ENCODE peak calls at places on chromosomes 3 and 15, in nine cellular contexts. V is GM23338, J is PC-3, P is neural progenitor cell, M is MM.1S, T is GM23248, B is OCI-LY7, N is SK-N-SH, U is HCT116. Z is an unnamed sample. For H3K4me1, the result is how much of the 10 kb centered on the place peaks cover.

GRCh38 chr15:48424076-48424475 is 92.8 kb downstream of the DUT start:
- DNase-seq in V (no peak), J (peak), P (no peak), M (no peak), T (peak), B (no peak), N (no peak), U (no peak), Z (no peak)

GRCh38 chr15:94943863-94944262 is 712.5 kb downstream of the MCTP2 start:
- DNase-seq in V (no peak), J (no peak), P (no peak), M (no peak), T (no peak), B (no peak), N (no peak), U (no peak), Z (no peak)

GRCh38 chr15:51966192-51966591 is 5.4 kb downstream of the LEO1 start:
- DNase-seq in V (no peak), J (no peak), P (no peak), M (no peak), T (no peak), B (no peak), N (no peak), U (no peak), Z (no peak)

GRCh38 chr3:10015476-10015904 is 10.7 kb upstream of the FANCD2 start:
- DNase-seq in V (no peak), J (peak), P (no peak), M (no peak), T (peak), B (no peak), N (no peak), U (no peak), Z (peak)

GRCh38 chr15:43370310-43370974 is 401 bp downstream of the ZSCAN29 start:
- DNase-seq in V (peak), J (no peak), P (peak), M (no peak), T (peak), B (no peak), N (peak), U (no peak), Z (peak)

GRCh38 chr3:182644013-182644412 is 149.3 kb upstream of the ATP11B start:
- DNase-seq in V (no peak), J (no peak), P (no peak), M (no peak), T (no peak), B (no peak), N (no peak), U (no peak), Z (no peak)

GRCh38 chr15:65646486-65646885 is 24.7 kb downstream of the SLC24A1 start:
- DNase-seq in V (no peak), J (no peak), P (no peak), M (no peak), T (no peak), B (no peak), N (no peak), U (no peak), Z (no peak)

GRCh38 chr3:129058441-129059194 is 2.0 kb upstream of the GP9 start:
- DNase-seq in V (peak), J (peak), P (no peak), M (peak), T (no peak), B (peak), N (no peak), U (no peak), Z (no peak)

GRCh38 chr3:178950676-178951075 is 120.9 kb downstream of the ZMAT3 start:
- DNase-seq in V (no peak), J (peak), P (no peak), M (no peak), T (no peak), B (no peak), N (no peak), U (no peak), Z (no peak)

DNA sequence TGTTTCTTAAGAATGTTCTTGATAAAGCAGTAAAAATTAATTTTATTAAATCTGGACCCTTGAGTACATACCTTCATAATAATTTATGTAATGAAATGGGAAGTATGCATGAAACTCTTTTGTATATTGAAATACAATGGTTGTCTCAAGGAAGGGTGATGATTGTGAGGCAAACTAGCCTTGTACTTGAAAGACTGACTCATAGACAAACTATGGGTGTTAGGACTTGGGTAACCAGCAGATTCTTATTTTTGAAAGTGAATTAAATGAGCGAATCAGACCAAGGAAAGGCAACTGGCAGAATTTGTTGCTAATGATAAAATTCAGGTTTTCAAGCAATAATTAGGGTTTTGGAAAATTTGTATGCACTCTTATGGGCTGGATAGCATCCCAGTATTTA is 41.9 kb downstream of the ATP2C1 start:
- DNase-seq in V (no peak), J (peak), P (no peak), M (no peak), T (peak), B (no peak), N (no peak), U (no peak), Z (no peak)
- H3K4me1 ChIP-seq in V (under half), J (under half), P (under half), M (under half), T (under half), B (under half), N (under half), U (under half), Z (under half)

GRCh38 chr3:36483709-36484108 is 103.4 kb downstream of the STAC start:
- DNase-seq in V (no peak), J (no peak), P (no peak), M (no peak), T (no peak), B (no peak), N (no peak), U (no peak), Z (no peak)
- TF ChIP-seq EZH2phosphoT487 in V (no peak), J (no peak), P (no peak), M (no peak), T (no peak), B (no peak), N (no peak), U (no peak), Z (no peak)

DNA sequence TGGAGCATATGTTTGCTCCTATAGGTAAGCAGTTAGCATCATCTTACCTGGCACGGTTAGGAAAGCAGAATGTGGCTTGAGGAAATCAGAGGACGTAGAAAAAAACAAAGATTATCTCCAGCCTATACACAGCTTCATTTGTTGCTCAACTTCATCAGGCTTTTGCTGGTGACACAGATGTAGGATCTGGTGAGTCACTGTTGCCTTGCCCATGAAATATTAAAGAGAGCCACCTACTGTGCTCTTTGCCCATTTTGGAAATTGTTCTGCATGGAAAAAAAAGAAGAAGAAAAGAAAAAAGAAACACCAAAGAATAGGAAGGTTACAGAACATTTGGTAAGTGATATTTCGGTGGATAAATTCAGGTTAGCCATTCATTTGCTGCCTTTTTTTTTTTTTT is 3.8 kb downstream of the IL1RAP start:
- DNase-seq in V (no peak), J (peak), P (no peak), M (no peak), T (peak), B (no peak), N (no peak), U (no peak), Z (peak)
- H3K4me3 ChIP-seq in V (no peak), J (peak), P (no peak), M (no peak), T (peak), B (no peak), N (no peak), U (no peak), Z (no peak)

DNA sequence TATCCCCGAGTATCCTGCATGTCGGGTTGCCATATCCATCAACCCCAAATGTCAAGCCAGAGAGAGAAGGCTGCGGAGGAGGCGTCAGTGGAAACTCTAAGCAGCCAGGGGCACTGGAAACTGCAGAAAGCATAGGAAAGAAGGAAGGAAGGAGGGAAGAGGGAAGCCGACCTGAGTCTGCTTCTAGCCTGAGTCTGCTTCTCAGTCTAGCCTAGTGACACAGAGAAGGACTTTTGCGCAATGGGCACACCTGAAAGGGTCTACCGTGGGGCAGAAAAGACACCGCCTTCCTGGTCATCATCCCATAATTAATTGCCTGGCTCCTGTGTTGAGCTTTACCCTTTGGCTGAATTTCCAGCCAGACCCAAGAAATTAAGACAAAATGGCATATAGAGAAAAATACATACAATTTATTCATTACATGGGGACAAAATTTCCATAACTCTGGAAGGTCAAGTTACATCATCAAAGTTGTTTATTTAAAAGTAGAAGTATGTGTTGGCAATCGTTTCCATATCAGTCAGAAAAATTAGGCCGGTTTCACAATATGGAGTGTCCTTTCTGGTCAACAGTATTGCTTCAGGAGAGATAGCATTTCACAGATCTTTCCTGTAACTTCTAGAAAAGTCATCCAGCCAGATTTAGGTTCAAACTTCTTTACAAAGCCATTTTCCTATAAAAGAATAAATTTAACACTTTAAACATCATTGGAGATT is 10.3 kb downstream of the BCL2A1 start:
- DNase-seq in V (no peak), J (no peak), P (no peak), M (no peak), T (no peak), B (no peak), N (no peak), U (no peak), Z (no peak)
- H3K4me1 ChIP-seq in V (under half), J (under half), P (under half), M (under half), T (under half), B (under half), N (under half), U (under half), Z (under half)

Z was measured in hepatocyte.